ENCODE peak calls at places on chromosomes 11 and 22, in six cellular contexts. B, C, D, J, G and O are unnamed samples.

GRCh38 chr22:28128827-28129226 is 209.8 kb upstream of the PITPNB start:
- DNase-seq in B (no peak), C (no peak), D (no peak), J (no peak), G (no peak), O (no peak)

GRCh38 chr22:23218867-23219251 is 38.5 kb downstream of the BCR start:
- DNase-seq in B (no peak), C (no peak), D (no peak), J (no peak), G (peak; percentile 55), O (peak; percentile 99)

GRCh38 chr11:112222303-112222702 is 3.9 kb upstream of the PTS start:
- DNase-seq in B (no peak), C (no peak), D (no peak), J (no peak), G (no peak), O (no peak)

GRCh38 chr11:89436071-89436470 is 55.1 kb downstream of the NOX4 start:
- DNase-seq in B (peak; percentile 37), C (no peak), D (no peak), J (no peak), G (no peak), O (no peak)

GRCh38 chr11:119094816-119095065 is 6.9 kb downstream of the DPAGT1 start:
- DNase-seq in B (peak; percentile 87), C (no peak), D (no peak), J (no peak), G (no peak), O (peak; percentile 37)

GRCh38 chr11:96054870-96055705 is 131.2 kb upstream of the MTMR2 start:
- DNase-seq in B (peak; percentile 53), C (no peak), D (no peak), J (no peak), G (peak; percentile 37), O (no peak)

GRCh38 chr22:38402204-38402603 is 52.8 kb downstream of the KCNJ4 start:
- DNase-seq in B (no peak), C (no peak), D (no peak), J (no peak), G (no peak), O (no peak)

GRCh38 chr11:59187587-59187986 is 15.7 kb downstream of the DTX4 start:
- DNase-seq in B (no peak), C (no peak), D (no peak), J (no peak), G (no peak), O (no peak)

GRCh38 chr11:61102667-61103491 is 590 bp downstream of the CD5 start:
- DNase-seq in B (no peak), C (no peak), D (no peak), J (no peak), G (no peak), O (no peak)